ENCODE peak calls at places on chromosomes 3 and 15, in nine cellular contexts. X, T, L, V, B, N, G, Z and U are unnamed samples.

GRCh38 chr3:171865191-171865865 is 22.2 kb downstream of the TMEM212 start:
- DNase-seq in X (no peak), Z (no peak), V (no peak), B (no peak), L (no peak), N (no peak), T (no peak), G (no peak), U (no peak)

GRCh38 chr15:33032053-33032452 is 162.5 kb downstream of the FMN1 start:
- DNase-seq in N (no peak), B (no peak), V (no peak), G (no peak), X (no peak), Z (peak), L (no peak), T (no peak), U (no peak)

GRCh38 chr3:142628806-142629205 is 32.6 kb downstream of the PLS1 start:
- DNase-seq in X (no peak), L (no peak), G (peak), B (no peak), N (no peak), V (no peak), T (no peak), Z (no peak), U (peak)

GRCh38 chr3:110650752-110651151 is 420.9 kb upstream of the NECTIN3 start:
- DNase-seq in V (no peak), X (no peak), L (peak), B (no peak), Z (no peak), N (no peak), G (no peak), T (no peak), U (no peak)

GRCh38 chr3:134471521-134472193 is 14.1 kb downstream of the ANAPC13 start:
- DNase-seq in V (no peak), T (no peak), N (no peak), L (peak), B (no peak), Z (peak), X (no peak), G (no peak), U (no peak)

GRCh38 chr3:4821975-4822374 is 157.3 kb upstream of the BHLHE40 start:
- DNase-seq in B (no peak), V (no peak), L (no peak), X (peak), G (no peak), Z (no peak), T (peak), N (peak), U (no peak)

GRCh38 chr3:104460477-104461406 is 906.0 kb upstream of the ALCAM start:
- DNase-seq in V (no peak), G (peak), X (no peak), L (peak), N (no peak), B (no peak), Z (peak), T (no peak), U (peak)

GRCh38 chr15:73902121-73903020 is 23.9 kb upstream of the LOXL1 start:
- DNase-seq in L (no peak), X (no peak), N (no peak), B (no peak), V (no peak), Z (no peak), G (no peak), T (no peak), U (no peak)